ENCODE peak calls at places on chromosomes 11 and 22, in six cellular contexts. G, A, S, C, D and O are unnamed samples. For H3K36me3, the result is how much of the 10 kb centered on the place peaks cover.

GRCh38 chr11:23866641-23867040 is 630.2 kb upstream of the LUZP2 start:
- DNase-seq in A (no peak), D (no peak), G (peak), C (peak), S (no peak), O (no peak)

GRCh38 chr11:122115520-122116343 is at the start of gene BLID:
- DNase-seq in D (no peak), A (peak), S (no peak), G (peak), C (peak), O (no peak)

GRCh38 chr11:2578006-2578933 is 121.5 kb downstream of the KCNQ1OT1 start:
- DNase-seq in C (no peak), G (no peak), D (no peak), A (no peak), S (no peak), O (peak)

GRCh38 chr11:112719736-112720525 is 241.3 kb upstream of the NCAM1 start:
- DNase-seq in G (no peak), A (no peak), D (no peak), C (no peak), S (no peak), O (no peak)

GRCh38 chr22:40450651-40451050 is 80.3 kb downstream of the SGSM3 start:
- DNase-seq in A (no peak), G (no peak), S (no peak), C (peak), D (no peak), O (no peak)

GRCh38 chr11:95507794-95508193 is 276.8 kb upstream of the SESN3 start:
- DNase-seq in A (no peak), G (no peak), D (peak), C (no peak), S (no peak), O (no peak)

GRCh38 chr22:20584029-20584871 is 76.8 kb downstream of the MED15 start:
- DNase-seq in G (no peak), C (no peak), A (no peak), D (no peak), S (no peak), O (peak)

GRCh38 chr11:134510171-134510570 is 98.1 kb upstream of the B3GAT1 start:
- DNase-seq in G (no peak), D (no peak), S (no peak), C (no peak), A (no peak), O (peak)

GRCh38 chr11:37712246-37712645 is 1114.2 kb upstream of the RAG2 start:
- DNase-seq in D (no peak), A (no peak), S (peak), C (no peak), G (peak), O (no peak)

GRCh38 chr11:12008790-12009616 is 577 bp upstream of the DKK3 start:
- DNase-seq in D (no peak), G (peak), A (no peak), C (peak), S (no peak), O (no peak)

GRCh38 chr11:82936261-82936660 is 34.7 kb downstream of the DDIAS start:
- DNase-seq in G (peak), A (no peak), S (no peak), C (peak), D (no peak), O (no peak)

GRCh38 chr11:67056640-67057409 is at the start of gene RHOD:
- DNase-seq in S (peak), C (peak), G (peak), A (peak), D (peak), O (no peak)

GRCh38 chr11:73429121-73429740 is 53.0 kb downstream of the RELT start:
- DNase-seq in C (peak), S (no peak), G (peak), D (no peak), A (no peak), O (no peak)

GRCh38 chr11:123454060-123454651 is 24.1 kb downstream of the GRAMD1B start:
- DNase-seq in G (peak), D (peak), C (peak), S (no peak), A (no peak), O (peak)

GRCh38 chr11:45091563-45092392 is 54.7 kb upstream of the PRDM11 start:
- DNase-seq in G (peak), A (no peak), C (no peak), D (no peak), S (no peak), O (no peak)

GRCh38 chr11:64787526-64788320 is 9.4 kb upstream of the SF1 start:
- DNase-seq in S (peak), A (peak), C (peak), D (peak), G (peak), O (peak)

GRCh38 chr11:69918938-69919650 is 99.9 kb upstream of the FGF3 start:
- DNase-seq in C (peak), G (peak), S (peak), D (peak), A (peak), O (peak)

GRCh38 chr11:2459016-2459725 is 14.4 kb downstream of the KCNQ1 start:
- DNase-seq in C (no peak), S (peak), A (no peak), D (no peak), G (no peak), O (peak)

GRCh38 chr11:133930053-133930766 is 26.6 kb downstream of the IGSF9B start:
- DNase-seq in S (no peak), D (no peak), G (no peak), A (no peak), C (no peak), O (peak)

GRCh38 chr22:33002035-33002434 is 56.1 kb downstream of the SYN3 start:
- DNase-seq in D (no peak), A (no peak), G (no peak), S (no peak), C (no peak), O (no peak)

GRCh38 chr11:69642549-69642912 is 1.6 kb downstream of the CCND1 start:
- DNase-seq in C (peak), D (peak), G (no peak), A (no peak), S (peak), O (peak)

GRCh38 chr22:38715176-38715764 is 9.5 kb downstream of the GTPBP1 start:
- DNase-seq in D (no peak), C (no peak), S (no peak), G (no peak), A (no peak), O (no peak)

GRCh38 chr11:726278-726915 is 20.4 kb downstream of the EPS8L2 start:
- DNase-seq in G (peak), A (peak), C (peak), D (peak), S (peak), O (peak)

GRCh38 chr11:93543292-93543977 is at the start of gene SMCO4:
- DNase-seq in G (peak), S (peak), A (peak), D (peak), C (peak), O (peak)

GRCh38 chr11:70176940-70177689 is 26.0 kb upstream of the FADD start:
- DNase-seq in S (peak), C (peak), G (no peak), D (peak), A (no peak), O (no peak)

GRCh38 chr22:45335021-45335818 is 25.5 kb downstream of the FAM118A start:
- DNase-seq in C (peak), A (no peak), G (no peak), S (no peak), D (no peak), O (no peak)

GRCh38 chr22:21567456-21568206 is at the start of gene UBE2L3:
- DNase-seq in G (peak), S (peak), A (peak), C (peak), D (peak), O (peak)

GRCh38 chr11:64553554-64554201 is 37.3 kb upstream of the SLC22A12 start:
- DNase-seq in G (peak), C (peak), D (peak), A (peak), S (peak), O (peak)

GRCh38 chr22:38485783-38486182 is 17.9 kb downstream of the KDELR3 start:
- DNase-seq in S (no peak), G (no peak), D (no peak), C (peak), A (no peak), O (no peak)

DNA sequence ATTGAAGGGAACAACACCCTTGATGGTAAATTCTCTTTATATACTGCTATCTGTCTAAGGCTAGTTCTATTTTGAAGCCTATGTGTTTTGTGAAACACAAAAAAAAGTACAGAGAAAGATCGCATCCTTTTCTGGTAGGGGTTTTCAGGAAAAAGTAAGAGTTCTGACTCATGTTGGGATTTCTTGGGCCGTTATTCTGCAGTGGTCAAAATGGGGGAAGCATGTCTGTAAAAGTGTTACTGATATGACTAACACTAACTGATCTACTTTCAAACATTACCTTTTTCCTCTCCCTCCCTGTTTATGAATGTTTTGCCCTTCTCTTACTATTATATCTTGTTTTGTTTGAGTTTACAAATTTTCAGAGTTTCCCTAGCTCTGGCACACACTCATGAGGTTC is 53.9 kb downstream of the CTNND1 start:
- DNase-seq in S (no peak), D (no peak), G (no peak), A (no peak), C (no peak), O (no peak)
- H3K36me3 ChIP-seq in S (under half), D (under half), G (under half), A (half or more), C (half or more), O (half or more)

DNA sequence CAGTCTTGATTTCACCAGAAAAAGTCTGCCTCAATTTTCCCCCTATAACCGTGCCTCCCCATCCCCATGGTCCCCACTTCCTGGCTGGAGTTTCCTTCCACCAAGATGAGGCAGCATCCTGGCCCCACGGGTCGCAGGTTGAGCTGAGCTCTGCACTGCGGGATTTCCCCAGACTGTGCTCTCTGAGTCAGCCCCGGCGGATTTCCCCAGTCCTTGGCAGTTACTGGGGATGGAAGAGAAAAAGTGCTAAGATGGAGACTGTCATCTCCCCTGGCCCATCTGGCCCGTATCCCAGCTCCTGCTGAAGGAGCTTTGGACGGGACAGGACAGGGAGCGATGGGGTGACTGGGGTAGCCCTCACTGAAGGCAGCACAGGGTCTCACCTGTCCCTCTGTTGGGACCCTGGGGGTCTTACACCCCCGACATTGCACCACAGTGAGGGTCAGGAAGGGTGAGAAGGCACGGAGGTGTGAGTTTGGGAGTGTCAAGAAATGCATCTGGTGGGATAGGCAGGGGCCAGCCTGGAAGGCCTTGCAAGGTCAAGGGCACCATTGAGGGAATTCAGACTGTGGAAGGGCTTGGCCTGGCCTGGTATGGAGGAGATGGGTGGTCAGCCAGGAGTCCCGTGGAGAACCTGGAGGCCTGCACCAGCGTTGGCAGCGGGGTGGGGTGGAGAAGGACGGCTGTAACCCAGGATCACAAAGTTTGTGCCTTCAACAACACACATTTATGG is 36.5 kb downstream of the NADSYN1 start:
- DNase-seq in S (no peak), G (peak), D (peak), C (no peak), A (no peak), O (peak)
- H3K36me3 ChIP-seq in S (under half), G (under half), D (half or more), C (under half), A (under half), O (under half)

GRCh38 chr11:62577046-62577708 is 3.5 kb upstream of the EEF1G start:
- DNase-seq in D (no peak), S (no peak), G (no peak), A (peak), C (no peak), O (no peak)
- H3K36me3 ChIP-seq in D (under half), S (under half), G (under half), A (under half), C (under half), O (under half)

DNA sequence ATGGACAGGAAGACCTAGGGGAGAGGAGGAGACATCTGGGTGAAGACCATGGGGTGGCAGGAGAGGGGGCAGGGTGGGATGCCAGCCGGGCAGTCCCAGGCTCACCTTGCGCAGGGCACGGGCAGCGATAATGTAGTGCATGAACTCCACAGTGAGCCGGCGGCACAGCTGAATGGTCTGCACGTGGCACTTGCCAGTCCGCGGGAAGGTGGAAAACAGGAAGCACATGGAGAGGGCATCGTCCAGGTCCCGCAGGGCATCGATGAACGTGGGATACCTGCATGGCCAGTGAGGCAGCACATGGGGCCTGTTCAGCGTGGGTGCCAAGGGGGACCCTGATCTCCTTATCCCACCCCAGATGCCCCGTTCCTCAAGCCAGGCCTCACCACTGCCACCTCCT is 7.3 kb downstream of the PES1 start:
- DNase-seq in C (no peak), A (no peak), G (no peak), D (no peak), S (no peak), O (no peak)
- H3K36me3 ChIP-seq in C (under half), A (under half), G (half or more), D (half or more), S (under half), O (half or more)

GRCh38 chr11:17368551-17368950 is 17.0 kb downstream of the NCR3LG1 start:
- DNase-seq in C (no peak), S (no peak), A (no peak), G (no peak), D (no peak), O (no peak)
- H3K36me3 ChIP-seq in C (under half), S (under half), A (under half), G (under half), D (under half), O (under half)

GRCh38 chr11:65866524-65867283 is 5.9 kb downstream of the EFEMP2 start:
- DNase-seq in D (no peak), G (no peak), C (no peak), S (no peak), A (no peak), O (no peak)
- H3K36me3 ChIP-seq in D (under half), G (half or more), C (under half), S (under half), A (under half), O (half or more)